ENCODE peak calls at places on chromosomes 1 and 21, in nine cellular contexts. X is amniotic stem cell; V is immature natural killer cell; S is suprapubic skin; U is activated CD4-positive, alpha-beta memory T cell treated with anti-CD3 and anti-CD28 coated beads, Interleukin-2, amount 10 ng/mL, durations not matched to agents 7 days and 5 days; N is C1 segment of cervical spinal cord; Q is heart left ventricle; R is activated T-cell treated with anti-CD3 and anti-CD28 coated beads for 1 hour; C is AML-193. W is an unnamed sample.

GRCh38 chr1:8409107-8409506 is 91.2 kb downstream of the SLC45A1 start:
- DNase-seq in X (no peak), Q (no peak), C (peak), S (no peak), R (no peak), U (no peak), V (peak), N (no peak), W (peak)

GRCh38 chr1:93662481-93663190 is 19.0 kb downstream of the BCAR3 start:
- DNase-seq in Q (no peak), N (no peak), X (no peak), R (no peak), U (no peak), S (no peak), V (no peak), C (no peak), W (no peak)

GRCh38 chr1:151472852-151473731 is 13.8 kb upstream of the POGZ start:
- DNase-seq in V (peak), S (no peak), C (no peak), N (peak), U (no peak), R (no peak), X (no peak), Q (peak), W (peak)

GRCh38 chr1:161074676-161075368 is 5.1 kb upstream of the ARHGAP30 start:
- DNase-seq in S (no peak), Q (no peak), U (no peak), R (no peak), X (no peak), C (no peak), N (no peak), V (no peak), W (no peak)

GRCh38 chr21:45504516-45505415 is 37.5 kb downstream of the SLC19A1 start:
- DNase-seq in R (no peak), S (peak), Q (peak), C (no peak), V (no peak), U (no peak), X (no peak), N (no peak), W (no peak)

GRCh38 chr1:218171302-218171893 is 113.7 kb upstream of the RRP15 start:
- DNase-seq in N (no peak), R (no peak), C (peak), Q (no peak), V (no peak), X (peak), U (no peak), S (no peak), W (peak)

GRCh38 chr1:168301664-168302320 is 21.1 kb downstream of the TBX19 start:
- DNase-seq in S (no peak), N (no peak), V (no peak), R (no peak), X (peak), C (no peak), Q (no peak), U (no peak), W (no peak)

GRCh38 chr1:202320081-202320405 is 21.7 kb downstream of the UBE2T start:
- DNase-seq in U (no peak), Q (no peak), C (no peak), S (peak), X (no peak), R (no peak), V (no peak), N (no peak), W (no peak)

GRCh38 chr1:157371211-157371610 is 181.1 kb downstream of the FCRL5 start:
- DNase-seq in Q (no peak), N (no peak), V (no peak), R (no peak), X (no peak), U (no peak), S (no peak), C (no peak), W (no peak)

GRCh38 chr1:147641695-147642592 is 28.4 kb downstream of the ACP6 start:
- DNase-seq in U (peak), Q (peak), S (no peak), X (no peak), C (peak), N (peak), R (peak), V (peak), W (peak)

GRCh38 chr1:29282924-29283803 is 46.8 kb downstream of the PTPRU start:
- DNase-seq in Q (no peak), S (peak), U (peak), R (no peak), N (no peak), X (no peak), C (no peak), V (no peak), W (peak)

GRCh38 chr1:184597652-184598357 is 156.9 kb downstream of the EDEM3 start:
- DNase-seq in V (no peak), C (no peak), N (no peak), Q (no peak), R (no peak), S (no peak), X (no peak), U (no peak), W (no peak)

GRCh38 chr1:174021611-174022079 is 512 bp downstream of the RC3H1 start:
- DNase-seq in S (no peak), R (peak), U (peak), N (peak), V (no peak), C (peak), Q (peak), X (no peak), W (peak)

GRCh38 chr1:65422241-65423203 is 2.1 kb downstream of the LEPR start:
- DNase-seq in R (no peak), C (no peak), U (no peak), Q (no peak), S (no peak), X (no peak), N (no peak), V (no peak), W (no peak)

GRCh38 chr1:214864896-214865688 is 217.4 kb upstream of the KCNK2 start:
- DNase-seq in R (no peak), U (no peak), Q (no peak), C (no peak), V (no peak), X (no peak), S (no peak), N (no peak), W (no peak)

GRCh38 chr1:181061891-181062777 is 26.4 kb upstream of the IER5 start:
- DNase-seq in N (no peak), U (peak), Q (peak), V (peak), X (no peak), R (no peak), C (peak), S (no peak), W (no peak)

GRCh38 chr21:41967708-41968107 is 13.9 kb upstream of the C2CD2 start:
- DNase-seq in R (no peak), N (no peak), X (no peak), C (no peak), S (no peak), V (no peak), U (peak), Q (no peak), W (no peak)

W was measured in DMS53.